ENCODE peak calls at places on chromosomes 2 and 18, in six cellular contexts. P is heart left ventricle, B is breast epithelium, J is heart right ventricle, V is endodermal cell, T is HCT116. S is an unnamed sample. For H3K4me1, the result is how much of the 10 kb centered on the place peaks cover.

GRCh38 chr2:8821276-8822217 is 15.9 kb downstream of the KIDINS220 start:
- DNase-seq in V (no peak), J (peak), T (no peak), P (peak), B (no peak), S (peak)

GRCh38 chr18:48538531-48539405 is at the start of gene CTIF:
- DNase-seq in V (peak), P (peak), B (peak), T (peak), J (peak), S (peak)

GRCh38 chr18:68103561-68103960 is 587.0 kb upstream of the DSEL start:
- DNase-seq in V (no peak), J (no peak), B (no peak), T (no peak), P (no peak), S (no peak)

GRCh38 chr2:237438082-237438925 is 24.3 kb upstream of the COL6A3 start:
- DNase-seq in P (no peak), T (no peak), B (no peak), V (peak), J (no peak), S (no peak)

GRCh38 chr2:64652231-64653173 is 1.2 kb downstream of the SERTAD2 start:
- DNase-seq in P (peak), V (peak), B (no peak), J (peak), T (no peak), S (peak)

GRCh38 chr2:158724803-158725271 is 70.3 kb upstream of the DAPL1 start:
- DNase-seq in P (no peak), B (no peak), J (no peak), V (peak), T (no peak), S (no peak)

GRCh38 chr2:240736281-240737250 is 44.9 kb downstream of the AQP12A start:
- DNase-seq in J (no peak), V (no peak), B (no peak), P (no peak), T (no peak), S (no peak)

GRCh38 chr2:392921-393270 is 105.0 kb upstream of the ALKAL2 start:
- DNase-seq in V (peak), P (no peak), J (no peak), B (no peak), T (no peak), S (no peak)

GRCh38 chr2:177393381-177393780 is 808 bp downstream of the AGPS start:
- DNase-seq in V (peak), P (no peak), T (no peak), J (no peak), B (no peak), S (no peak)

GRCh38 chr2:181627545-181627944 is 29.4 kb downstream of the CERKL start:
- DNase-seq in J (no peak), V (no peak), B (no peak), P (no peak), T (no peak), S (no peak)

GRCh38 chr18:31102020-31102684 is at the start of gene DSC2:
- DNase-seq in V (peak), B (peak), T (no peak), J (peak), P (peak), S (no peak)

GRCh38 chr2:121541495-121541894 is 10.8 kb downstream of the RNU4ATAC start:
- DNase-seq in V (no peak), B (no peak), P (no peak), J (no peak), T (no peak), S (no peak)

GRCh38 chr2:29013046-29013780 is 32.1 kb downstream of the TOGARAM2 start:
- DNase-seq in B (no peak), V (no peak), T (no peak), P (no peak), J (no peak), S (peak)
- H3K4me1 ChIP-seq in B (under half), V (under half), T (under half), P (half or more), J (under half), S (under half)

GRCh38 chr2:6832995-6833604 is 32.6 kb downstream of the CMPK2 start:
- DNase-seq in V (no peak), T (no peak), J (no peak), B (no peak), P (no peak), S (no peak)
- H3K27ac ChIP-seq in V (no peak), T (no peak), J (no peak), B (no peak), P (no peak), S (no peak)

DNA sequence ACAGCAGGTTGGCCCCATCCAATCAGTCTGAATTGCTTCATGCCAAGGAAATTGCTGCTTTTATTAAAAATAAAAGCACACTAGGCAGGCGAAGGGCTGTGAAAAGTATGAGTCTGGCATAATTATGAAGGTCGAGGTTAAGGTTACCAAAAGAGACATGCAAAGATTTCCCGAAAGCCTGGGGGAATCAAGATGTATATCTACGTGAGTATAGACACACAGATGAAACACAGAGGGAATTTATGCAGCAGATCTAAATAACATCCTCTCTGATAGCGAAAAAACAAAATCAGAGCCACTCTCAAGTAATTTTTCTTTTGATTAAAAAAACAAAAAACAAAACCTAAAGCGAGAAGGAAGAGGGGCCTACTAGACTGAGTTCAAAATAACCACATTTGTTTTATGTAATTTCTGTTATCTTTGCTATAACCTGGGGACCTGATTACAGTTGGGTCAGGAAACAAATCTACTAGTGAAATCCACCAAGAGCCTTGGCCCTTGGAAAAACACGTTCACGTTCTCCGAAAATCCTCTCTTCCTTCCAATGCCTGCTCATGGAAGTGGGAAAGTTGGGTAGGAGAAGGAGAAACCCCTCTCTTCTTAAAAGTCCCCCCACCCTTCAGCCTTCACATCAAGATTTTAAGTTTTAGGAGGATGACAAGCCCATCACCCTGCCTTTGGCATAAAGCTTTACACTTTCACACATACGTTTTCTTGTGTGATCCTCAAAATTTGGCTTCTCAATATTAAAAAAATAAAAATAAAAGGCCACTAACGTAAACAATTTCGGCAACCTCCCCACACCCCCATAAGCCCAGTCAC is 1.4 kb downstream of the AAK1 start:
- DNase-seq in B (no peak), P (no peak), J (no peak), T (no peak), V (no peak), S (no peak)
- H3K4me1 ChIP-seq in B (under half), P (half or more), J (under half), T (under half), V (under half), S (under half)

GRCh38 chr2:7620255-7620654 is 703.0 kb downstream of the RNF144A start:
- DNase-seq in B (no peak), P (no peak), T (no peak), J (no peak), V (no peak), S (no peak)
- H3K27ac ChIP-seq in B (no peak), P (no peak), T (no peak), J (no peak), V (no peak), S (no peak)

GRCh38 chr2:227370791-227371312 is 8.3 kb downstream of the TM4SF20 start:
- DNase-seq in P (peak), B (no peak), V (no peak), J (no peak), T (no peak), S (peak)
- H3K4me1 ChIP-seq in P (under half), B (under half), V (under half), J (under half), T (under half), S (under half)

GRCh38 chr2:26848336-26849055 is 564 bp downstream of the DPYSL5 start:
- DNase-seq in B (no peak), V (peak), J (peak), P (no peak), T (no peak), S (peak)
- H3K27ac ChIP-seq in B (no peak), V (peak), J (no peak), P (no peak), T (peak), S (no peak)

GRCh38 chr2:233414777-233415570 is 60.7 kb downstream of the DGKD start:
- DNase-seq in P (no peak), B (no peak), V (no peak), T (peak), J (no peak), S (no peak)

GRCh38 chr2:233416199-233416598 is 61.9 kb downstream of the DGKD start:
- DNase-seq in B (no peak), J (no peak), P (no peak), T (no peak), V (no peak), S (no peak)

GRCh38 chr2:233417282-233417681 is 63.0 kb downstream of the DGKD start:
- DNase-seq in V (no peak), P (no peak), B (no peak), T (no peak), J (no peak), S (no peak)

GRCh38 chr2:233418052-233418760 is 63.9 kb downstream of the DGKD start:
- DNase-seq in V (no peak), P (no peak), B (no peak), J (no peak), T (no peak), S (no peak)

GRCh38 chr2:233416706-233417105 is 62.4 kb downstream of the DGKD start:
- DNase-seq in P (no peak), V (no peak), B (no peak), T (no peak), J (no peak), S (no peak)
- H3K4me1 ChIP-seq in P (half or more), V (under half), B (under half), T (half or more), J (under half), S (under half)

GRCh38 chr18:3284501-3284900 is 22.6 kb downstream of the MYL12B start:
- DNase-seq in V (no peak), B (no peak), J (no peak), P (no peak), T (no peak), S (no peak)
- H3K27ac ChIP-seq in V (no peak), B (no peak), J (no peak), P (no peak), T (no peak), S (no peak)

DNA sequence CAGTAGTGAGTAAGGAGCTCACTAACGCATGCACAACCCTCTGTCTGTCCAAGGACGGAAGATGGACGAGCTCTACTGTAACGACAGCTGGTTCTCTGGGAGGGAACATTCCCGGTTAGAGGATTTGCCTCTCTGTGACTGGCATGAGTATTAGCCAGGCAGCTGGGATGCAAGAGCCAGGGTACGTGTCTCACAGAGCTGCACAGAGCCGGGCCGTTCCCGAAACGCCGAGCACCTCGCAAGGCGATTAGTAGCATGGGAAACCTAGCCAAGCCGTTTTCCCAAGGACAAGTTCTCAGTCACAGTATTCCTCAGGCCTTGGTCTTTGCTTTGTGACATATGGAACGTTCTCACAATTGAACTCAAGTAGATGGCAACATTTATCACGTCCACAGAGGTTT is 94.7 kb downstream of the MTCL1 start:
- DNase-seq in P (no peak), J (no peak), B (no peak), V (peak), T (no peak), S (no peak)
- H3K4me1 ChIP-seq in P (under half), J (under half), B (under half), V (under half), T (half or more), S (under half)

GRCh38 chr2:199865905-199866304 is 14.9 kb upstream of the FTCDNL1 start:
- DNase-seq in V (no peak), B (no peak), P (no peak), T (no peak), J (no peak), S (no peak)

GRCh38 chr2:199861116-199861774 is 10.3 kb upstream of the FTCDNL1 start:
- DNase-seq in J (no peak), B (no peak), P (no peak), V (no peak), T (peak), S (no peak)

GRCh38 chr2:199868431-199869226 is 17.6 kb upstream of the FTCDNL1 start:
- DNase-seq in B (no peak), V (no peak), J (no peak), P (no peak), T (no peak), S (no peak)

GRCh38 chr2:199862779-199863178 is 11.8 kb upstream of the FTCDNL1 start:
- DNase-seq in J (no peak), T (no peak), V (no peak), P (no peak), B (no peak), S (peak)
- H3K27ac ChIP-seq in J (no peak), T (no peak), V (no peak), P (no peak), B (no peak), S (no peak)

S was measured in cardiac muscle cell.